ENCODE peak calls at places on chromosomes 4 and X, in eight cellular contexts. D is Calu3; W is MCF 10A; K is myocyte; Z is tibial artery; E is amniotic epithelial cell; R is central memory CD4-positive, alpha-beta T cell; V is GM20000. T is an unnamed sample.

GRCh38 chr4:141080668-141081067 is 52.6 kb downstream of the RNF150 start:
- DNase-seq in D (no peak), W (no peak), K (no peak), Z (no peak), E (no peak), R (no peak), V (no peak), T (no peak)

GRCh38 chr4:10018818-10019438 is 2.4 kb downstream of the SLC2A9 start:
- DNase-seq in D (peak; percentile 90), W (peak; percentile 98), K (peak; percentile 93), Z (peak; percentile 95), E (peak; percentile 94), R (peak; percentile 94), V (peak; percentile 93), T (peak; percentile 88)

GRCh38 chrX:22922961-22923360 is 76.8 kb upstream of the DDX53 start:
- DNase-seq in D (no peak), W (peak; percentile 64), K (peak; percentile 27), Z (no peak), E (peak; percentile 92), R (no peak), V (no peak), T (peak; percentile 63)

GRCh38 chr4:5619913-5620625 is 88.3 kb downstream of the EVC2 start:
- DNase-seq in D (no peak), W (no peak), K (peak; percentile 28), Z (no peak), E (peak; percentile 78), R (no peak), V (no peak), T (peak; percentile 79)

GRCh38 chr4:8271821-8272220 is 2.3 kb downstream of the HTRA3 start:
- DNase-seq in D (no peak), W (no peak), K (no peak), Z (no peak), E (no peak), R (no peak), V (no peak), T (no peak)

GRCh38 chr4:180060159-180060889 is 2182.9 kb upstream of the TENM3 start:
- DNase-seq in D (no peak), W (peak; percentile 67), K (peak; percentile 2), Z (no peak), E (no peak), R (no peak), V (peak; percentile 9), T (no peak)

GRCh38 chr4:7518871-7519637 is 84.3 kb upstream of the PSAPL1 start:
- DNase-seq in D (no peak), W (no peak), K (peak; percentile 43), Z (no peak), E (no peak), R (no peak), V (no peak), T (no peak)

GRCh38 chr4:186882293-186882692 is 158.6 kb upstream of the FAT1 start:
- DNase-seq in D (no peak), W (no peak), K (no peak), Z (no peak), E (no peak), R (no peak), V (no peak), T (no peak)

GRCh38 chr4:105634402-105634801 is 74.1 kb downstream of the INTS12 start:
- DNase-seq in D (no peak), W (no peak), K (peak; percentile 22), Z (no peak), E (no peak), R (no peak), V (no peak), T (no peak)

GRCh38 chr4:81429031-81429430 is 42.7 kb downstream of the RASGEF1B start:
- DNase-seq in D (no peak), W (no peak), K (no peak), Z (no peak), E (no peak), R (no peak), V (no peak), T (no peak)

T was measured in fibroblast of villous mesenchyme.